ENCODE peak calls at places on chromosomes 4 and X, in six cellular contexts. Z is progenitor cell of endocrine pancreas, Y is heart right ventricle, J is astrocyte of the spinal cord, F is tibial nerve, D is activated B cell treated with CpG ODN at 0.5 μM for 24 hours. K is an unnamed sample.

GRCh38 chr4:146282662-146283061 is 68.3 kb downstream of the REELD1 start:
- DNase-seq in Z (no peak), Y (no peak), J (no peak), F (no peak), D (no peak), K (no peak)

GRCh38 chr4:11565899-11566298 is 137.2 kb upstream of the HS3ST1 start:
- DNase-seq in Z (no peak), Y (no peak), J (no peak), F (no peak), D (no peak), K (no peak)

GRCh38 chrX:9048801-9049200 is 14.9 kb upstream of the FAM9B start:
- DNase-seq in Z (no peak), Y (no peak), J (no peak), F (no peak), D (no peak), K (no peak)

GRCh38 chr4:124095596-124095995 is 616.9 kb downstream of the ANKRD50 start:
- DNase-seq in Z (no peak), Y (no peak), J (no peak), F (no peak), D (no peak), K (no peak)

GRCh38 chr4:57442834-57443291 is 332.7 kb upstream of the IGFBP7 start:
- DNase-seq in Z (peak), Y (peak), J (peak), F (peak), D (no peak), K (peak)

GRCh38 chrX:9222299-9222698 is 188.4 kb upstream of the FAM9B start:
- DNase-seq in Z (no peak), Y (no peak), J (no peak), F (no peak), D (no peak), K (no peak)

GRCh38 chrX:13651150-13651549 is 1.8 kb upstream of the TCEANC start:
- DNase-seq in Z (no peak), Y (no peak), J (no peak), F (no peak), D (no peak), K (no peak)

GRCh38 chrX:18702362-18703195 is 4.9 kb upstream of the PPEF1 start:
- DNase-seq in Z (no peak), Y (no peak), J (peak), F (no peak), D (no peak), K (no peak)

GRCh38 chrX:151505796-151506195 is 57.7 kb upstream of the PASD1 start:
- DNase-seq in Z (no peak), Y (no peak), J (no peak), F (peak), D (no peak), K (no peak)

GRCh38 chr4:144962300-144962699 is 135.7 kb downstream of the ANAPC10 start:
- DNase-seq in Z (no peak), Y (no peak), J (no peak), F (no peak), D (no peak), K (no peak)
- TF ChIP-seq CTCF in Z (no peak), Y (no peak), J (no peak), F (no peak), D (no peak), K (no peak)

GRCh38 chrX:112011376-112011775 is 71.2 kb downstream of the TRPC5 start:
- DNase-seq in Z (no peak), Y (no peak), J (no peak), F (no peak), D (no peak), K (no peak)
- TF ChIP-seq CTCF in Z (no peak), Y (no peak), J (no peak), F (no peak), D (no peak), K (no peak)

GRCh38 chrX:51332188-51332942 is at the start of gene NUDT10:
- DNase-seq in Z (peak), Y (peak), J (peak), F (peak), D (peak), K (peak)

GRCh38 chrX:51334276-51334675 is 1.7 kb downstream of the NUDT10 start:
- DNase-seq in Z (no peak), Y (no peak), J (peak), F (no peak), D (no peak), K (no peak)

DNA sequence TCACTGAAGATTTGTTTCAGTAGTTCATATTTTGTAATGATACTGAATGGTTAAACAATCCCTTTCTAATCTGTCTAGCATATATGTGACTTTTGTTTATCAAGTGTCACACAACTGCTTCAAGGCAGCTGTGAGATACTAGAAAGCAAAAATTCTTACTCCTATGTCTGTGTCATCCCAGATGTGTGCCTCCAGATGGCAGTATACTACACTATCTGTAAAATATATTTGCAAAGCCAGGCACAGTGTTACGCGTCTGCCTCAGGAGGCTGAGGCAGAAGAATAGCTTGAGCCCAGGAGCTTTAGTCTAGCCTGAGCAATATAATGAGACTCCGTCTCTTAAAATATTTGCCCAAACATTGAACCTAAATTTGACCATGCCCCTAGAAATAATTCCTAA is 4.0 kb downstream of the NUDT10 start:
- DNase-seq in Z (no peak), Y (peak), J (peak), F (peak), D (no peak), K (no peak)
- TF ChIP-seq CTCF in Z (peak), Y (peak), J (peak), F (peak), D (no peak), K (no peak)

DNA sequence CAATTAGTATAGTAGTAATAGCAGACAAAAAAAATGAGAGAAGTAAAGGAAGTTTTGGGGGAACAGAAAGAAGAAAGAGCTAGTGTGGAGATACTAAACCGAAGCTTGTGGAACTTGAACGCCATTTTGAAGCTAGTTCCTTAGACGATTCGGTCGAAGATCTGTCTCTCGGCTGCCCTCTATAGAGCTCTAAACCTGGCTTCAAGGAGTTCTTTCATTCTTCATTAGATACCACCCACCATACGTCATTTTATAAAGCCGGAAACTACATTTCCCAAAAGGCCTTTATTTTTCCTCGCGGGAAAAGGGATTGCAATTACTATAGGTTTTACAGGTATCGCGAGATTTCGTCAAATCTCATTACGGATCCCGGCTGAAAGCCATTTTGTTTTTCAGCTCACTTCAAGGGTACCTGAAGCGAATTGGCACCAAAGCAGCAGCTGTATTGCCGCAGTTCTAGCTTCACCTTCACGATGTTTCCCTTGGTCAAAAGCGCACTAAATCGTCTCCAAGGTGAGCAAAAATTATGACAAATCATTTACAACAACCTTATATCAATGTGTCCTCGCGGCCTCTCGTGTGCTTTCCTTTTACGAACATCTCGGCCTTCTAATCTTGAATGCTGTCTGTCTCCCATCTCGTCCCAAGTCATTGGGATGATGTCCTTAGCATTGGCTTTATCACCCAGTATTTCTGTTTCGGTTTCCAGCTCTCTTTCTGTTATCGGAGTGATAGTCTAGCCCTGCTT is at the start of gene COX7B:
- DNase-seq in Z (peak), Y (peak), J (peak), F (peak), D (no peak), K (peak)
- TF ChIP-seq CTCF in Z (peak), Y (peak), J (peak), F (peak), D (no peak), K (no peak)

GRCh38 chr4:106266201-106266600 is 49.8 kb downstream of the TBCK start:
- DNase-seq in Z (no peak), Y (no peak), J (peak), F (no peak), D (no peak), K (no peak)
- TF ChIP-seq CTCF in Z (peak), Y (peak), J (peak), F (peak), D (no peak), K (no peak)

DNA sequence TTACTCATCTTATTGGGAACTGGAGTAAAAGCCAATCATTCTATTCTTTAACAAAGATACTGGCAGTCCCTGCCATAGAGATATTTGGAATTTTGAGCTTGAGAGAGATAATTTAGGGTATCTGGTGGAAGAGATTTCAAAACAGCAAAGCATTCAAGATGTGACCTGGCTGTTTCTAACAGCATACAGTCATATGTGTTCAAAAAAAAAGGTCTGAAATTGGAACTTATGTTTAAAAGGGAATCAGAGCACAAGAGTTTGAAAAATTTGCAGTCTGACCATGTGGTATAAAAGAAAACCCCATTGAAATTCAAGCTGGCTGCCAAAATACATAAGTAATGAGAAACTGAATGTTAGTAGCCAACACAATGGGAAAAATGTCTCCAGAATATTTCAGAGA is 42.2 kb downstream of the UGT2B10 start:
- DNase-seq in Z (no peak), Y (no peak), J (no peak), F (no peak), D (no peak), K (no peak)
- TF ChIP-seq CTCF in Z (no peak), Y (no peak), J (no peak), F (no peak), D (no peak), K (no peak)

DNA sequence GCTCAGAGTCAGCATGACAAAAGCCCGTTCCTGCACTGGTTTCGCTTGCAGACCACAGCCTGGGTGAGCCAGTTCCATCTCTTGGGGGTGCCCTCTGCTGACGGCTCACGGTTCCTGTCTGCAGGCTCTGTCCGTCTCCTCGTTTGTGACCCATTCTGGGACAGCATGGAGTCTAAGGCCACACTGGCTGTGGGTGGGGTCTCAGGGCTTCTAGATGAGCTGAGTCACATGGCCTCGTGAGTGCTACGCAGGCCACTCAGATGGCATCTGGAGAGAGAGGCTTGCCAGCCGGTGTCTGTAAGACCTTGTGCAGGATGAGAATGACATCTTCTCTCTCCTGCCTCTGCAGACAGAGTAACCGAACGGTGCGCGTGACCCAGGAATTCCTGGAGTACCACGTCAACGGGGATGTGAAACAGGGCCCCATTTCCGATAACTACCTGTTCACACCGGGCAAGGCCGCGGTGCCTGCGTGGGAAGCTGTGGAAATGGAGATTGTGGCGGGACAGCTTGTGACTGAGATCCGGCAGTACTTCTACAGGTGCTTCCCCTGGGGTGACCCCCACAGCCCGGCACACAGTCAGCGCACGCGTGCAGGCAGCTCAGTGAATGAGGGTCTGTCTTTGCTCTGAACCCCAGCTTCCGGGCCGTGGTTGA is 31.6 kb upstream of the MRFAP1 start:
- DNase-seq in Z (no peak), Y (peak), J (no peak), F (no peak), D (no peak), K (no peak)
- TF ChIP-seq CTCF in Z (no peak), Y (no peak), J (no peak), F (no peak), D (no peak), K (no peak)

GRCh38 chr4:88628746-88629145 is 36.5 kb downstream of the HERC3 start:
- DNase-seq in Z (no peak), Y (no peak), J (peak), F (no peak), D (no peak), K (no peak)

GRCh38 chr4:88629826-88630225 is 37.5 kb downstream of the HERC3 start:
- DNase-seq in Z (no peak), Y (no peak), J (peak), F (no peak), D (no peak), K (no peak)

DNA sequence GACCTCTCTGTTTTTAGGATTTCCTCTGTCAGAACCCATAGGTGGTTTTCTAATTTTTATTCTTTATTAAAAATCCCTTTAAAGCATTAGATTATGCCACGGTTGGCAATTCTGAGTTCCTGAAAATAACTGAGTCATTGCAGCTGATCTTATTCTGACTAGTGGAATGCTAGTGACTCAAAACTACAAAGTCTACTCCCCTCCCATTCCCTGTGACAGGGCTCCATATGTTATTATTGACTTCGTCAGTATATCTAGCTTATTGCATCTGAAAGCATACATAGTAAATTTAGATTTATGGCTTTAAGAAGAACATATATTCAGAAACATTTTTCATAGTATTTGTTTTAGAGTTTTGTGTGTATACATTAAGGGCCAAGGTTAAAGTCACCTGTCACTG is 38.5 kb downstream of the HERC3 start:
- DNase-seq in Z (no peak), Y (no peak), J (peak), F (no peak), D (no peak), K (no peak)
- TF ChIP-seq CTCF in Z (no peak), Y (no peak), J (no peak), F (no peak), D (no peak), K (no peak)

DNA sequence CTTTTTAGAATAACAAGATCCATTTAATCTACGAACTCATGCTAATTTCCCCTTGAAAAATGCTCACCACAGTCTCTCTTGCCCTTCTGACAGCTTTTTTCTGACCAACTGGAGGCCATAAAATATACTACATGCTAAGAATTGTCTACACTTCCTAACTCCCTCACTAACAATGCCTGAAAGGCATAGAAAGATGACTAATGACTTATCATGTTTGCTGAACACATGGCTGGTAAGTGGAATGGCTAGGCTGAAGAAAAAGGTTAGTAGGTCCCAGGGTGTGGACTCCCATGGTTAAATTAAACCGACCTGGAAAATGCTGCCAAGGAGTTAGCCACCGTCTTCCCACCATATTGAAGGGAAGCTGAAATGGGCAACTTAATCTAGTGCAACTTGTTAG is 309.8 kb downstream of the SPOCK3 start:
- DNase-seq in Z (no peak), Y (no peak), J (no peak), F (no peak), D (no peak), K (no peak)
- TF ChIP-seq CTCF in Z (no peak), Y (no peak), J (no peak), F (no peak), D (no peak), K (no peak)

DNA sequence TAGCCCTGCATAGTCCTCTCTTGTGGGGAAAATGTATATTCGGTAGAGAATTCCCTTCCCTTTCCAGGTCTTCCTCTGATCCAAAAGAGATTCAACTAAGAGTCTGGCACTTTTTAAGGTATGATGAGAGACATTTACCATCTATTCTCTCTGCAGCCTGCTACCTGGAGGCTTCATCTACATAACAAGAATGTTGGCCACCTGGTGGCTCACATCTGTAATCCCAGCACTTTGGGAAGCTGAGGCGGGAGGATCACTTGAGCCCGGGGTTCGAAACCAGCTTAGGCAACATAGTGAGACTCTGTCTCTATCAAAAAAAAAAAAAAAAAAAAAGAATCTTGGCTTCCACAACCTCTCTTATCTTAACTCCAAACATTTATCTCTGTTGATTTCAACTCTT is 40.4 kb upstream of the NOCT start:
- DNase-seq in Z (no peak), Y (no peak), J (no peak), F (no peak), D (no peak), K (no peak)
- TF ChIP-seq CTCF in Z (peak), Y (no peak), J (no peak), F (no peak), D (no peak), K (peak)

K was measured in mesothelial cell of epicardium.